ENCODE peak calls at places on chromosome 5, in five cellular contexts. G is anterior cingulate cortex, S is GF-D8, H is mucosa of gallbladder, P is HL-60. A is an unnamed sample.

GRCh38 chr5:155285673-155286072 is 272.1 kb downstream of the KIF4B start:
- DNase-seq in G (no peak), S (no peak), H (no peak), P (no peak), A (no peak)

GRCh38 chr5:6466975-6467567 is 18.4 kb downstream of the UBE2QL1 start:
- DNase-seq in G (no peak), S (no peak), H (no peak), P (no peak), A (no peak)

GRCh38 chr5:34916518-34916917 is 1.0 kb downstream of the BRIX1 start:
- DNase-seq in G (no peak), S (no peak), H (no peak), P (no peak), A (no peak)

GRCh38 chr5:120252839-120253238 is 211.3 kb upstream of the PRR16 start:
- DNase-seq in G (no peak), S (no peak), H (no peak), P (no peak), A (no peak)

GRCh38 chr5:172953776-172954189 is 5.4 kb upstream of the RPL26L1 start:
- DNase-seq in G (no peak), S (no peak), H (no peak), P (no peak), A (peak)

GRCh38 chr5:89267764-89268163 is 384.8 kb upstream of the MEF2C start:
- DNase-seq in G (no peak), S (no peak), H (no peak), P (no peak), A (no peak)

GRCh38 chr5:99187611-99188010 is 258.8 kb upstream of the CHD1 start:
- DNase-seq in G (no peak), S (no peak), H (no peak), P (no peak), A (no peak)

GRCh38 chr5:56190500-56190899 is 42.6 kb downstream of the ANKRD55 start:
- DNase-seq in G (no peak), S (no peak), H (peak), P (no peak), A (no peak)

GRCh38 chr5:125149503-125149902 is 403.1 kb upstream of the ZNF608 start:
- DNase-seq in G (no peak), S (no peak), H (no peak), P (no peak), A (no peak)

GRCh38 chr5:142931896-142932686 is 161.9 kb downstream of the ARHGAP26 start:
- DNase-seq in G (no peak), S (no peak), H (no peak), P (no peak), A (no peak)

GRCh38 chr5:4532705-4533080 is 607.4 kb upstream of the ADAMTS16 start:
- DNase-seq in G (no peak), S (no peak), H (no peak), P (no peak), A (no peak)

GRCh38 chr5:150438873-150439546 is 10.5 kb downstream of the RPS14 start:
- DNase-seq in G (no peak), S (no peak), H (no peak), P (no peak), A (no peak)

GRCh38 chr5:168808217-168808616 is 229.0 kb upstream of the PANK3 start:
- DNase-seq in G (no peak), S (no peak), H (no peak), P (no peak), A (no peak)

GRCh38 chr5:129003232-129003631 is 37.9 kb downstream of the SLC27A6 start:
- DNase-seq in G (no peak), S (no peak), H (no peak), P (no peak), A (no peak)